ENCODE peak calls at places on chromosomes 6 and 20, in ten cellular contexts. T is body of pancreas; S is ACHN; B is dorsolateral prefrontal cortex; U is mesothelial cell of epicardium; D is effector CD8-positive, alpha-beta T cell; Q is epithelial cell of esophagus; X is GM13976; L is A549; E is AG04449. G is an unnamed sample.

GRCh38 chr6:29947292-29947980 is 5.1 kb downstream of the HLA-A start:
- DNase-seq in T (no peak), S (no peak), B (no peak), U (no peak), D (no peak), Q (no peak), X (no peak), L (no peak), E (no peak), G (no peak)

GRCh38 chr20:19783966-19784401 is 25.9 kb downstream of the RIN2 start:
- DNase-seq in T (no peak), S (peak; percentile 10), B (no peak), U (no peak), D (no peak), Q (peak; percentile 65), X (no peak), L (no peak), E (no peak), G (no peak)

GRCh38 chr6:44696099-44696498 is 308.6 kb downstream of the CDC5L start:
- DNase-seq in T (no peak), S (no peak), B (no peak), U (no peak), D (no peak), Q (peak; percentile 27), X (no peak), L (no peak), E (peak; percentile 55), G (no peak)

GRCh38 chr20:22583773-22584629 is at the start of gene FOXA2:
- DNase-seq in T (peak; percentile 95), S (peak; percentile 39), B (no peak), U (no peak), D (no peak), Q (peak; percentile 73), X (no peak), L (peak; percentile 75), E (no peak), G (no peak)

GRCh38 chr6:158311193-158311592 is 1.1 kb upstream of the TULP4 start:
- DNase-seq in T (no peak), S (no peak), B (no peak), U (no peak), D (no peak), Q (no peak), X (no peak), L (no peak), E (no peak), G (no peak)

GRCh38 chr6:11700118-11700718 is 78.4 kb downstream of the ADTRP start:
- DNase-seq in T (peak; percentile 34), S (peak; percentile 62), B (no peak), U (no peak), D (no peak), Q (peak; percentile 70), X (no peak), L (peak; percentile 26), E (no peak), G (no peak)

GRCh38 chr6:168101201-168102092 is 22.4 kb upstream of the FRMD1 start:
- DNase-seq in T (no peak), S (no peak), B (no peak), U (no peak), D (no peak), Q (no peak), X (no peak), L (no peak), E (no peak), G (no peak)

GRCh38 chr6:110557226-110557625 is 80.8 kb upstream of the SLC22A16 start:
- DNase-seq in T (no peak), S (no peak), B (no peak), U (no peak), D (no peak), Q (peak; percentile 20), X (no peak), L (no peak), E (no peak), G (no peak)

GRCh38 chr6:31624070-31624469 is 3.6 kb downstream of the PRRC2A start:
- DNase-seq in T (no peak), S (no peak), B (no peak), U (no peak), D (no peak), Q (no peak), X (no peak), L (no peak), E (no peak), G (no peak)

GRCh38 chr6:41878246-41878645 is 16.9 kb downstream of the USP49 start:
- DNase-seq in T (no peak), S (peak; percentile 71), B (no peak), U (no peak), D (no peak), Q (peak; percentile 7), X (no peak), L (no peak), E (peak; percentile 33), G (no peak)

GRCh38 chr6:160863782-160864181 is 127.8 kb upstream of the MAP3K4 start:
- DNase-seq in T (no peak), S (no peak), B (no peak), U (no peak), D (no peak), Q (no peak), X (no peak), L (no peak), E (no peak), G (no peak)

GRCh38 chr6:116278853-116279231 is 888 bp downstream of the TSPYL1 start:
- DNase-seq in T (peak; percentile 73), S (no peak), B (peak; percentile 31), U (no peak), D (no peak), Q (peak; percentile 35), X (no peak), L (no peak), E (no peak), G (no peak)

GRCh38 chr6:15062311-15063252 is 183.3 kb upstream of the JARID2 start:
- DNase-seq in T (no peak), S (no peak), B (no peak), U (no peak), D (no peak), Q (peak; percentile 99), X (no peak), L (no peak), E (peak; percentile 54), G (no peak)

GRCh38 chr6:11198663-11199603 is 33.5 kb downstream of the NEDD9 start:
- DNase-seq in T (no peak), S (no peak), B (no peak), U (no peak), D (no peak), Q (no peak), X (peak; percentile 40), L (no peak), E (no peak), G (no peak)

GRCh38 chr6:20876016-20876415 is 341.8 kb downstream of the CDKAL1 start:
- DNase-seq in T (no peak), S (peak; percentile 30), B (no peak), U (no peak), D (no peak), Q (no peak), X (no peak), L (no peak), E (peak; percentile 37), G (no peak)

GRCh38 chr20:44166008-44166407 is 21.0 kb downstream of the JPH2 start:
- DNase-seq in T (no peak), S (peak; percentile 71), B (no peak), U (no peak), D (no peak), Q (peak; percentile 13), X (no peak), L (peak; percentile 57), E (no peak), G (no peak)

GRCh38 chr6:138577151-138577915 is 78.0 kb upstream of the NHSL1 start:
- DNase-seq in T (no peak), S (peak; percentile 35), B (no peak), U (no peak), D (no peak), Q (no peak), X (peak; percentile 25), L (no peak), E (no peak), G (no peak)

GRCh38 chr20:6492396-6493055 is 275.0 kb upstream of the BMP2 start:
- DNase-seq in T (no peak), S (peak; percentile 48), B (no peak), U (no peak), D (no peak), Q (peak; percentile 63), X (no peak), L (no peak), E (no peak), G (no peak)

GRCh38 chr20:48815537-48815936 is 12.3 kb downstream of the PREX1 start:
- DNase-seq in T (no peak), S (no peak), B (no peak), U (no peak), D (no peak), Q (no peak), X (no peak), L (no peak), E (no peak), G (no peak)